ENCODE peak calls at places on chromosomes 7 and 10, in eight cellular contexts. K, J, G, Y, Q, X, C and B are unnamed samples.

GRCh38 chr7:116180302-116180701 is 30.0 kb upstream of the TES start:
- DNase-seq in K (peak; percentile 73), J (peak; percentile 47), G (peak; percentile 74), Y (peak; percentile 51), Q (no peak), X (no peak), C (no peak), B (peak; percentile 69)

GRCh38 chr7:46759711-46760480 is 822.0 kb downstream of the TNS3 start:
- DNase-seq in K (peak; percentile 67), J (no peak), G (peak; percentile 62), Y (no peak), Q (no peak), X (no peak), C (no peak), B (no peak)

GRCh38 chr7:27420702-27421101 is 178.1 kb downstream of the EVX1 start:
- DNase-seq in K (no peak), J (no peak), G (no peak), Y (no peak), Q (no peak), X (no peak), C (no peak), B (no peak)

GRCh38 chr10:19819419-19820033 is 3.3 kb downstream of the PLXDC2 start:
- DNase-seq in K (peak; percentile 89), J (peak; percentile 64), G (peak; percentile 72), Y (no peak), Q (no peak), X (no peak), C (peak; percentile 13), B (peak; percentile 48)

GRCh38 chr7:120272261-120272895 is 597 bp upstream of the KCND2 start:
- DNase-seq in K (peak; percentile 51), J (peak; percentile 56), G (peak; percentile 76), Y (no peak), Q (no peak), X (peak; percentile 19), C (no peak), B (peak; percentile 71)

GRCh38 chr10:129896231-129897150 is 67.6 kb downstream of the EBF3 start:
- DNase-seq in K (no peak), J (no peak), G (no peak), Y (no peak), Q (no peak), X (no peak), C (peak; percentile 25), B (no peak)

GRCh38 chr7:139417478-139417877 is 57.8 kb downstream of the LUC7L2 start:
- DNase-seq in K (no peak), J (no peak), G (no peak), Y (no peak), Q (no peak), X (no peak), C (no peak), B (no peak)

GRCh38 chr7:98251844-98252639 is at the start of gene TECPR1:
- DNase-seq in K (peak; percentile 89), J (peak; percentile 98), G (peak; percentile 93), Y (peak; percentile 91), Q (peak; percentile 37), X (peak; percentile 94), C (peak; percentile 85), B (peak; percentile 100)

GRCh38 chr7:123609883-123610239 is 8.2 kb downstream of the ASB15 start:
- DNase-seq in K (no peak), J (no peak), G (no peak), Y (no peak), Q (no peak), X (no peak), C (no peak), B (no peak)

GRCh38 chr10:5297466-5297865 is 67.3 kb upstream of the UCN3 start:
- DNase-seq in K (peak; percentile 84), J (peak; percentile 10), G (peak; percentile 70), Y (no peak), Q (no peak), X (no peak), C (no peak), B (no peak)

GRCh38 chr10:109696981-109697775 is 226.1 kb downstream of the XPNPEP1 start:
- DNase-seq in K (no peak), J (no peak), G (no peak), Y (no peak), Q (no peak), X (no peak), C (no peak), B (no peak)

GRCh38 chr7:26390016-26390415 is 98.4 kb downstream of the SNX10 start:
- DNase-seq in K (no peak), J (no peak), G (no peak), Y (no peak), Q (no peak), X (no peak), C (no peak), B (no peak)

GRCh38 chr10:22426653-22427052 is 81.4 kb downstream of the SPAG6 start:
- DNase-seq in K (no peak), J (no peak), G (no peak), Y (no peak), Q (no peak), X (no peak), C (no peak), B (no peak)

GRCh38 chr10:100621360-100622205 is 85.8 kb downstream of the HIF1AN start:
- DNase-seq in K (no peak), J (no peak), G (peak; percentile 52), Y (peak; percentile 71), Q (no peak), X (peak; percentile 23), C (no peak), B (no peak)

GRCh38 chr7:76409537-76409936 is at the start of gene SSC4D:
- DNase-seq in K (no peak), J (no peak), G (no peak), Y (no peak), Q (no peak), X (no peak), C (no peak), B (no peak)

GRCh38 chr10:58608356-58608755 is 95.7 kb downstream of the BICC1 start:
- DNase-seq in K (no peak), J (no peak), G (no peak), Y (no peak), Q (no peak), X (no peak), C (no peak), B (no peak)

GRCh38 chr7:102991077-102991539 is 78.3 kb downstream of the LRRC17 start:
- DNase-seq in K (no peak), J (no peak), G (no peak), Y (no peak), Q (no peak), X (no peak), C (no peak), B (no peak)

GRCh38 chr7:37344886-37345579 is 103.6 kb downstream of the ELMO1 start:
- DNase-seq in K (no peak), J (no peak), G (no peak), Y (no peak), Q (no peak), X (no peak), C (no peak), B (no peak)

DNA sequence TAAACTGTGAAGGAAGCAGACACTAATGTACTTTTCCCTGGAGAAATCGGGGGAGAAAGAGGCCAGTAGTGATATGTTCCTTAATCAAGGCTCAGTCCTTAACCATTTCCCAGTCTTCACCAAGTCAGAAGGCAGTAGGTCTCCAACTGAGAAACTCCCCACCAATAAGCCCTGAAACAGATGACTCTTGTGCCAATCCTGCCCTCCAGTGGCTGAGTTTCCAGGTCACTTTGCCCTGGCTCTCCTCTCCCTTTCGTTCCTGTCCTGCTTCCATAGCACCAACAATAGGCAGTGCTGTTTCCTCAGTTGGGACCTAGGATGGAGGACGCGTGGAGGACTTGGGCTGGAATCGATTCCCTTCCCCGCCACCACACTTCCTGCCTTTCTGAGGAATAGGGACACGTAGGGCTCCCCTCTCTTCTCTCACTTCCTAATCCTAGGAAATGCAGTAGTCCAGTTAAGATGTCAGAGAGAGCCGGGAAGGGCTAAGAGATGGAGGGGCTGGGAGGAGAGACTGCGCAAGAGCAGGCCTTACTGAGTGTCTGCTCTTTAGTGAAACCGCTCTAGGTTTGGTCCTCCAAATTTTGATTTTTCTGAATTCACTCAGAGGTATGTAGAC is 23.4 kb downstream of the ATOH7 start:
- DNase-seq in K (peak; percentile 79), J (peak; percentile 83), G (peak; percentile 84), Y (no peak), Q (no peak), X (no peak), C (peak; percentile 51), B (peak; percentile 35)
- TF ChIP-seq CTCF in K (peak; percentile 59), J (peak; percentile 77), G (peak; percentile 69), Y (no peak), Q (peak; percentile 72), X (peak; percentile 52), C (peak; percentile 62), B (peak; percentile 34)

GRCh38 chr10:71431216-71431944 is 34.7 kb downstream of the CDH23 start:
- DNase-seq in K (no peak), J (no peak), G (no peak), Y (no peak), Q (no peak), X (no peak), C (no peak), B (peak; percentile 21)

GRCh38 chr10:71431945-71432905 is 35.5 kb downstream of the CDH23 start:
- DNase-seq in K (no peak), J (no peak), G (no peak), Y (no peak), Q (no peak), X (no peak), C (no peak), B (no peak)

GRCh38 chr10:71429929-71430328 is 33.2 kb downstream of the CDH23 start:
- DNase-seq in K (no peak), J (no peak), G (no peak), Y (no peak), Q (no peak), X (no peak), C (no peak), B (peak; percentile 29)

GRCh38 chr10:71427246-71427645 is 30.5 kb downstream of the CDH23 start:
- DNase-seq in K (no peak), J (no peak), G (no peak), Y (no peak), Q (no peak), X (no peak), C (no peak), B (no peak)

GRCh38 chr10:71429304-71429703 is 32.6 kb downstream of the CDH23 start:
- DNase-seq in K (no peak), J (no peak), G (no peak), Y (no peak), Q (no peak), X (no peak), C (no peak), B (no peak)
- TF ChIP-seq CTCF in K (no peak), J (no peak), G (no peak), Y (no peak), Q (no peak), X (no peak), C (no peak), B (no peak)

GRCh38 chr7:107194051-107194450 is 25.2 kb downstream of the HBP1 start:
- DNase-seq in K (no peak), J (no peak), G (no peak), Y (no peak), Q (no peak), X (no peak), C (no peak), B (no peak)
- TF ChIP-seq CTCF in K (no peak), J (peak; percentile 12), G (peak; percentile 6), Y (no peak), Q (no peak), X (no peak), C (peak; percentile 34), B (no peak)

DNA sequence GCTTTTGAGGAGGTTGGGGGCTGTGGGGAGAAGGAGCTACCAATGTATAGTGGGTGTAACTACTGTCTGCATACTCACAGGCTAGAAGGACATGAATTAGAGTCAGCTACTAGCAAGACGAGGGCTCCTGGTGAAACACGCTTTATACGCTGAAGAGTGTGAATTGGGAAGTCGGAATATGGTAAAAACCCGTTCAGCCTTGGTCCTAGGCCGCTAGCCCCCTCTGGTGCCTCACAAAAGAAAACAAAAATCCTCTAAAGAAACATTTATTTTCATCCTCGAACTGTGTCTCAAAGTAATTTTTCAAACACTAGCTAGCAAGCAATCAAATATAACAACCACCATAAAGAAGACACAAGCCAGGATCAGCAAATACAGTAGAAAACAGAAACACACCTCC is 338.1 kb upstream of the SEMA3C start:
- DNase-seq in K (no peak), J (no peak), G (peak; percentile 59), Y (no peak), Q (no peak), X (no peak), C (peak; percentile 14), B (no peak)
- TF ChIP-seq CTCF in K (no peak), J (no peak), G (peak; percentile 38), Y (no peak), Q (peak; percentile 22), X (no peak), C (peak; percentile 47), B (no peak)